ENCODE peak calls at places on chromosomes 13 and 19, in four cellular contexts. One of them, this sample, is unnamed. For H3K4me1, the result is how much of the 10 kb centered on the place peaks cover.

GRCh38 chr13:87923713-87924112 is 252.5 kb downstream of the SLITRK5 start:
- DNase-seq in adrenal gland: no peak
- DNase-seq in right cardiac atrium: no peak
- DNase-seq in tibial artery: no peak
- DNase-seq in this sample: no peak

GRCh38 chr19:18457478-18458331 is 19.8 kb upstream of the ISYNA1 start:
- DNase-seq in adrenal gland: no peak
- DNase-seq in right cardiac atrium: peak
- DNase-seq in tibial artery: no peak
- DNase-seq in this sample: no peak

GRCh38 chr13:113474179-113474578 is 16.3 kb downstream of the DCUN1D2 start:
- DNase-seq in adrenal gland: no peak
- DNase-seq in right cardiac atrium: peak
- DNase-seq in tibial artery: peak
- DNase-seq in this sample: no peak

GRCh38 chr13:110876592-110876991 is 38.3 kb downstream of the ANKRD10 start:
- DNase-seq in adrenal gland: no peak
- DNase-seq in right cardiac atrium: no peak
- DNase-seq in tibial artery: no peak
- DNase-seq in this sample: no peak

GRCh38 chr13:112454648-112455334 is 78.6 kb downstream of the SPACA7 start:
- DNase-seq in adrenal gland: no peak
- DNase-seq in right cardiac atrium: no peak
- DNase-seq in tibial artery: no peak
- DNase-seq in this sample: no peak

GRCh38 chr19:41706741-41707501 is 1.5 kb upstream of the CEACAM5 start:
- DNase-seq in adrenal gland: no peak
- DNase-seq in right cardiac atrium: peak
- DNase-seq in tibial artery: no peak
- DNase-seq in this sample: peak

GRCh38 chr19:50358483-50359431 is 6.7 kb downstream of the NAPSA start:
- DNase-seq in adrenal gland: no peak
- DNase-seq in right cardiac atrium: peak
- DNase-seq in tibial artery: no peak
- DNase-seq in this sample: peak

GRCh38 chr13:111857846-111858560 is 208.9 kb upstream of the SOX1 start:
- DNase-seq in adrenal gland: no peak
- DNase-seq in right cardiac atrium: no peak
- DNase-seq in tibial artery: no peak
- DNase-seq in this sample: no peak

GRCh38 chr19:12749938-12750521 is 1.6 kb upstream of the BEST2 start:
- DNase-seq in adrenal gland: no peak
- DNase-seq in right cardiac atrium: no peak
- DNase-seq in tibial artery: no peak
- DNase-seq in this sample: no peak

GRCh38 chr13:91491980-91492379 is 93.6 kb downstream of the GPC5 start:
- DNase-seq in adrenal gland: no peak
- DNase-seq in right cardiac atrium: no peak
- DNase-seq in tibial artery: no peak
- DNase-seq in this sample: no peak

GRCh38 chr13:60001892-60002291 is 161.8 kb downstream of the DIAPH3 start:
- DNase-seq in adrenal gland: no peak
- DNase-seq in right cardiac atrium: no peak
- DNase-seq in tibial artery: no peak
- DNase-seq in this sample: no peak

GRCh38 chr13:101986316-101986715 is 415.5 kb downstream of the FGF14 start:
- DNase-seq in adrenal gland: no peak
- DNase-seq in right cardiac atrium: no peak
- DNase-seq in tibial artery: no peak
- DNase-seq in this sample: no peak

GRCh38 chr13:98810746-98811145 is 58.3 kb upstream of the SLC15A1 start:
- DNase-seq in adrenal gland: no peak
- DNase-seq in right cardiac atrium: no peak
- DNase-seq in tibial artery: no peak
- DNase-seq in this sample: no peak

GRCh38 chr13:52670726-52671125 is 18.1 kb downstream of the SUGT1 start:
- DNase-seq in adrenal gland: no peak
- DNase-seq in right cardiac atrium: no peak
- DNase-seq in tibial artery: no peak
- DNase-seq in this sample: no peak

DNA sequence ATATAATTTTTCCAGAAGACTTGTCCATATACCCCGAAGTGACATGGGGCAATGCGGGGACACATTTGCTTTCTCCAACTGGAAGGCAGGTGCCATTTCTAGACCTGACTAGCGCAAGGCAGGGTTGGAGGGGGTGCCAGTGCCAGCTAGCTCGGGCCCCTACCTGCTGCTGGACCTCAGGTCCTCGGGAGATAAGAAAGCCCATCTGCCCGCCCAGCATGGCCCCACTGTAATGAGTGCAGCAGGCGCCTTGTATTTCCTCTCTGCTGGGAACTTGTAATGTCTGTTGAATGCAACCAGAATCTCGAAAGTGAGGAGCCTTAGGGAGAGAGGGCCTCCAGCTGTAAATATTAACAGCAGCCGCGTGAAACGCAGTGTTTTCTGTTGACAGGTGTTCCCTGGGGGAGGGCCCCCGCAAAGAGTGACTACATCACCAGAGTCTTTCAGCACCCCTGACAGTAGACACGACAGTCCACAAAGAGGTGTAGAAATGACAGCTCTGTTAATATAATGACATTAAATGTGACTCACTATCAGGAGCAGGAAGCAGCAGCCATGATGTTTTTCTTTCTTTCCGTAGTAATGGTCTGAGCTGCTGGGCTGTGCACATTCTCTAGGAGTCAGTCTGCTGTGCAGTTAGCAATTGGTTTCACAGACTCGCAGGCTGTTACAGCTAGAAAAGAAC is 58.8 kb upstream of the WASF3 start:
- DNase-seq in adrenal gland: no peak
- DNase-seq in right cardiac atrium: no peak
- DNase-seq in tibial artery: no peak
- DNase-seq in this sample: no peak
- H3K4me1 ChIP-seq in adrenal gland: under half
- H3K4me1 ChIP-seq in right cardiac atrium: under half
- H3K4me1 ChIP-seq in tibial artery: under half
- H3K4me1 ChIP-seq in this sample: under half

DNA sequence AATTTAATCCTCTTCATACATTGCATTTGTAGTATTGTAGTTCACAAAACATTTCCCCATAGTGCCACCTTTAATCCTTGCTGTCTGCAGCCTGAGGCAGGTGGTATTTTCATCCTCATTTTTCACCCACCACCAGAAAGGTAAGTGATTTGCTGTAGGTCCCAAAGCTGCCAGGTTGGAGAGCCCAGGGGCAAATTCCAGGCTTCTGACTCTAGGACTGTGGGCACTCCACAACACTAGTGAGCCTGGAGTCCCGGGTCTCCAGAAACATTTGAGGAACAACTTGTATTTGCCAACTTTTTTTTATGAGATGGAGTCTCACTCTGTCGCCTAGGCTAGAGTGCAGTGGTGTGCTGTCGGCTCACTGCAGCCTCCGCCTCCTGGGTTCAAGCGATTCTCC is 6.2 kb downstream of the ILF3 start:
- DNase-seq in adrenal gland: no peak
- DNase-seq in right cardiac atrium: no peak
- DNase-seq in tibial artery: no peak
- DNase-seq in this sample: no peak
- H3K4me1 ChIP-seq in adrenal gland: half or more
- H3K4me1 ChIP-seq in right cardiac atrium: under half
- H3K4me1 ChIP-seq in tibial artery: under half
- H3K4me1 ChIP-seq in this sample: half or more

GRCh38 chr13:40565282-40566148 is 100.9 kb downstream of the FOXO1 start:
- DNase-seq in adrenal gland: no peak
- DNase-seq in right cardiac atrium: no peak
- DNase-seq in tibial artery: no peak
- DNase-seq in this sample: no peak
- H3K4me1 ChIP-seq in adrenal gland: under half
- H3K4me1 ChIP-seq in right cardiac atrium: under half
- H3K4me1 ChIP-seq in tibial artery: under half
- H3K4me1 ChIP-seq in this sample: half or more

DNA sequence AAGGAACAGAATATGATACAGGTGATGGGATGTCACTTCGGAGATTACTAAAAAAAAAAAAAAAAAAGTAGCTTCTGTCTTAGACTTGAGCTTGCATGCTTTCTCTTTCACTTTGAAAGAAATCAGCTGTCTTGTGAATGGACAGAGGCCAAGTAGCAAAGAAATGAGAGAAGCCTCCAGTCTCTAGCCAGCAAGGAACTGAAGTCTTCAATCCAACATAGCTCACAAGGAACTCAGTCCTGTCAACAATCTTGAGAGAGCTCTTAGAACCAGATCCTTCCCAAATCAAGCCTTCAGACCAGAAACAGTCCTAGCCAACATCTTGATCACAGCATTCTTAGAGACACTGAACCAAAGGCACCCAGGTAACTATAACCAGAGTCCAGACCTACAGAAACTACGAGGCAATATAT is 7.7 kb downstream of the N4BP2L2 start:
- DNase-seq in adrenal gland: no peak
- DNase-seq in right cardiac atrium: no peak
- DNase-seq in tibial artery: no peak
- DNase-seq in this sample: no peak
- H3K4me1 ChIP-seq in adrenal gland: half or more
- H3K4me1 ChIP-seq in right cardiac atrium: under half
- H3K4me1 ChIP-seq in tibial artery: under half
- H3K4me1 ChIP-seq in this sample: half or more

DNA sequence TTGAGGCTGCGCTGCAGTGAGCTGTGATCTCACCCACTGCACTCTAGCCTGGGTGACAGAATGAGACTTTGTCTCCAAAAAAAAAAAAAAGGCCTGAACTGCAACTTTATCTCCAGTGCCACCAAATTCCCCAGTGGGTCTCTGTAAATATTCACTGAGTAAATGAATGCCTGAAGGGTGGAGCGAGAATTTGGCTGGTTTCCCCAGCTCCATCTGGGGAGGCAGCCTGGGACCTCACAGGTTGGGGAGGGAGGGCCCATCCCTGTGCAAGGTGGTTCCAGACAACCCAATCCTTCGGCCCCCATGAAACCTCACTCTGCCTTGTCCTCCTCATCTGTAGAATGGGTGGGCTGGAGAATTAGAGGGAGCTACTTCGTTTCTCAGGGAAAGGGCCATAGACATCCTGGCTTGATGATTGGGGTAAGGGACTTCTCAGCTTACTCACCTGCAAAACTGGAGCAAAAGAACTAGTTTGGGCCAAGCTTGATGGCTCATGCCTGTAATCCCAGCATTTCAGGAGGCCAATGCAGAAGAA is 4.2 kb upstream of the PKN1 start:
- DNase-seq in adrenal gland: no peak
- DNase-seq in right cardiac atrium: no peak
- DNase-seq in tibial artery: peak
- DNase-seq in this sample: no peak
- H3K4me1 ChIP-seq in adrenal gland: under half
- H3K4me1 ChIP-seq in right cardiac atrium: under half
- H3K4me1 ChIP-seq in tibial artery: under half
- H3K4me1 ChIP-seq in this sample: under half

DNA sequence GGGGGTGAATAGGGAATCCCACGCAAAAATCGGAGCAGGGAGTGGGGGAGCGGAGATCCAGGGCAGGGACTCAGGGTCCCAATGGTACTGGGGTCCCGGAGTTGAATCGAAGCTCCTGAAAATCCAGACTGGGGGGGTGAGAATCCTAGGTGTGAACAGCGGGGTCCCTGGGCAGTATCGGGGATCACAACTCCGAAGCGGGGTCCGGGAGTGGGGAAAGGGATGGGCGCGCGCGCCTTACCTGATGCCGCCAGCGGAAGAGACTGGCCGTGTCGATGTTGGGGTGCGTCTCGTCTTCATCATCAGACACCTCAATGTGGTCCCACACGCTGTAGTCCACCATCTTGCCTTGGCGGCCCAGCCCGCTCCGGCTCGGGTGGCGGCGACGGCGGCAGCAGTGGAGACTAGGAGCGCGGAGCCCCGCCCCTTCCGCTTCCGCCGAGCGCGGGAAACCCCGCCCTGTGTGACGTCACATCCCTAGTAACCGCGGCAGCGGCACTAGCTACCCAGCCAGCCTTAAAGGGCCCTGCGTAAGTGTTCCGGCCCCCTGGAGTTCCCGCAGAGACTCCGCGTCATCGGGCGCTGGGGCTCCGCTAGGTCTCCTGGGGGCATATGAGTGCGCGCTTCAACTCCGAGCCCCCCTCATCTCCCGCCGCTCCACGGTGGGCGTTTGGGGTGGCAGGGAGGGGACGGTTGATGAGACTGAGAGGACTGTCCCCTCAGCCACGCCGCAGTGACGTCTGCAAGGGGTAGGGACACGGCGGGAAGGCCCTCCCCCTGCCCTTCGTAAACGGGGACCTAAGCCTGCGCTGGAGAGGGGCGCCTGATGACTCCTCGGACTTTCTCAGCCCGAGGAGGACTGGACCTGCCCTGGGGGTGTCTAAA is at the start of gene CDC37:
- DNase-seq in adrenal gland: peak
- DNase-seq in right cardiac atrium: peak
- DNase-seq in tibial artery: peak
- DNase-seq in this sample: peak
- H3K4me1 ChIP-seq in adrenal gland: under half
- H3K4me1 ChIP-seq in right cardiac atrium: under half
- H3K4me1 ChIP-seq in tibial artery: under half
- H3K4me1 ChIP-seq in this sample: half or more

GRCh38 chr19:15557223-15557622 is 48.9 kb downstream of the CYP4F22 start:
- DNase-seq in adrenal gland: no peak
- DNase-seq in right cardiac atrium: no peak
- DNase-seq in tibial artery: no peak
- DNase-seq in this sample: no peak
- H3K4me1 ChIP-seq in adrenal gland: under half
- H3K4me1 ChIP-seq in right cardiac atrium: under half
- H3K4me1 ChIP-seq in tibial artery: under half
- H3K4me1 ChIP-seq in this sample: under half